ENCODE peak calls at places on chromosomes 4 and X, in eight cellular contexts. S is thoracic aorta; G is body of pancreas; J is CD8-positive, alpha-beta memory T cell; B is stomach; M is heart right ventricle; R is astrocyte; U is right atrium auricular region. H is an unnamed sample.

GRCh38 chr4:54475546-54475945 is 182.2 kb upstream of the KIT start:
- DNase-seq in J (no peak), S (no peak), G (no peak), U (no peak), B (no peak), R (no peak), M (no peak), H (no peak)

GRCh38 chr4:93469560-93469959 is 359.0 kb upstream of the ATOH1 start:
- DNase-seq in J (no peak), S (no peak), R (no peak), B (no peak), G (no peak), U (no peak), M (no peak), H (no peak)

GRCh38 chr4:128519163-128519810 is 231.7 kb upstream of the PGRMC2 start:
- DNase-seq in B (no peak), M (peak; percentile 56), S (no peak), G (no peak), U (no peak), R (peak; percentile 61), J (no peak), H (no peak)

GRCh38 chrX:74420194-74421035 is 878 bp upstream of the SLC16A2 start:
- DNase-seq in U (peak; percentile 72), R (peak; percentile 54), S (peak; percentile 4), G (peak; percentile 63), M (peak; percentile 77), B (peak; percentile 64), J (peak; percentile 38), H (peak; percentile 85)

GRCh38 chrX:93420635-93421034 is 252.7 kb downstream of the NAP1L3 start:
- DNase-seq in R (no peak), M (no peak), G (no peak), U (no peak), J (no peak), B (no peak), S (no peak), H (no peak)

GRCh38 chrX:139647597-139647996 is 60.4 kb downstream of the MCF2 start:
- DNase-seq in R (no peak), G (no peak), S (no peak), B (no peak), M (no peak), J (no peak), U (no peak), H (no peak)

GRCh38 chrX:110395877-110396276 is 37.2 kb downstream of the RTL9 start:
- DNase-seq in S (no peak), B (no peak), R (no peak), M (no peak), G (no peak), U (no peak), J (no peak), H (no peak)

GRCh38 chrX:44157293-44157692 is 184.1 kb upstream of the NDP start:
- DNase-seq in J (no peak), S (no peak), G (no peak), U (no peak), B (no peak), M (no peak), R (no peak), H (no peak)

GRCh38 chr4:82939414-82939813 is 38.9 kb downstream of the THAP9 start:
- DNase-seq in G (no peak), M (no peak), U (no peak), S (no peak), J (no peak), R (no peak), B (no peak), H (no peak)

GRCh38 chr4:165597581-165598480 is 219.0 kb downstream of the CPE start:
- DNase-seq in M (no peak), B (no peak), G (no peak), R (no peak), U (no peak), J (no peak), S (no peak), H (no peak)

GRCh38 chr4:152257601-152258066 is 278.3 kb downstream of the FBXW7 start:
- DNase-seq in R (peak; percentile 57), B (no peak), M (no peak), U (no peak), G (no peak), S (no peak), J (no peak), H (no peak)

GRCh38 chr4:112410364-112410763 is 105.6 kb downstream of the NEUROG2 start:
- DNase-seq in M (no peak), S (no peak), U (no peak), B (no peak), R (no peak), J (no peak), G (no peak), H (no peak)

GRCh38 chr4:151455212-151455611 is 46.2 kb downstream of the FHIP1A start:
- DNase-seq in J (no peak), S (no peak), U (no peak), G (no peak), M (no peak), R (no peak), B (no peak), H (peak; percentile 5)

GRCh38 chrX:30561191-30561590 is 16.4 kb downstream of the TASL start:
- DNase-seq in G (no peak), S (no peak), U (no peak), J (no peak), R (no peak), B (no peak), M (peak; percentile 16), H (no peak)

GRCh38 chr4:8117278-8117682 is 41.3 kb downstream of the ABLIM2 start:
- DNase-seq in R (no peak), U (no peak), S (no peak), B (peak; percentile 41), M (peak; percentile 59), G (peak; percentile 73), J (no peak), H (peak; percentile 90)

GRCh38 chr4:24705016-24705753 is 90.2 kb upstream of the SOD3 start:
- DNase-seq in J (no peak), S (no peak), G (no peak), R (no peak), B (no peak), M (no peak), U (no peak), H (no peak)

GRCh38 chr4:123672987-123673386 is 276.4 kb downstream of the SPRY1 start:
- DNase-seq in R (peak; percentile 74), J (no peak), M (no peak), U (no peak), B (no peak), G (no peak), S (no peak), H (no peak)

GRCh38 chr4:152352645-152353116 is 183.2 kb downstream of the FBXW7 start:
- DNase-seq in U (peak; percentile 62), J (peak; percentile 42), S (no peak), R (peak; percentile 99), G (peak; percentile 20), B (no peak), M (peak; percentile 23), H (peak; percentile 2)

DNA sequence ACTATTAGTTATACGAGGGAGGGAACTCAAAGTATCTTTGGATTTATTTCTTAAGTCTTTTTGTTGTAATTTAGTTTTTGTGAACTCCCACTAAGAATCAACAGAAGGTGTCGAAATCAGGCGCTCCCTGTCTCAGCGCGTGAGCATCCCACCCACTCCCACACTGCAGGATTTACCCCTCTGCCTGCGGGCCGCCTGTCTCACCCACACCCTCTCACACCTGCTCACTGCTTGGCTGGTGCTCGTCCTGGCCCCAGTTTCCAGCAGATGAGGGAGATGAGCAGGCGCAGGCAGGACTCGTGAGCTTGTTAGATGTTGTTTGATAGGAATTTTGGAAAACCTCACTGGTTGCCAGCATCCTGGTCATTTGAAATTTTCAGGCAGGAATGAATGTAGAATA is 20.8 kb upstream of the HGFAC start:
- DNase-seq in J (no peak), S (no peak), B (no peak), R (no peak), G (no peak), M (no peak), U (no peak), H (no peak)
- H3K36me3 ChIP-seq in J (no peaks in the 10 kb centered on the region), S (peaks cover 14% of the 10 kb centered on the region), B (peaks cover 91% of the 10 kb centered on the region), R (no peaks in the 10 kb centered on the region), G (no peaks in the 10 kb centered on the region), M (no peaks in the 10 kb centered on the region), U (peaks cover 35% of the 10 kb centered on the region), H (no peaks in the 10 kb centered on the region)

GRCh38 chr4:75777589-75777988 is 53.2 kb downstream of the USO1 start:
- DNase-seq in G (no peak), U (no peak), M (no peak), B (no peak), R (no peak), J (no peak), S (no peak), H (no peak)

GRCh38 chr4:75769044-75769443 is 44.7 kb downstream of the USO1 start:
- DNase-seq in G (no peak), M (no peak), J (no peak), B (no peak), S (no peak), R (peak; percentile 38), U (no peak), H (no peak)

DNA sequence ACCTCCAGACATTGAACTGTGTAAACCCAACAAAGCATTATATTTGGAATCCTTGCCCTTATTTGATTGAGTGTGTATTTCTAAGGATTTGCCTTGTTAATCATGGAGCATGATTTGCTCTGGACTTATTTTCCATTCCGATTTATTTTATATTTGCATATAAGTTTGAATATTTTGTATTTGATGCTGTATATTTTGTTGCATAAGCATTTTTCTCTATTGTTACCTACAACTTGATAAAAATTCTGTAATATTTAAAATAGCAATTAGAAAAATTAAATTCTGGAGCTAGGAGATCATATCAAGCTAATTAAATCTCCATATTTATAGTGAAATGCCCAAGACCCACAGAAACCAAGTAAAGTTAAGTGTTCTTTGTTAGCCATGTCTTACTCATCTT is 47.2 kb downstream of the USO1 start:
- DNase-seq in U (no peak), M (no peak), G (no peak), J (no peak), B (no peak), S (no peak), R (no peak), H (no peak)
- H3K36me3 ChIP-seq in U (peaks cover 57% of the 10 kb centered on the region), M (peaks cover 3% of the 10 kb centered on the region), G (peaks cover 33% of the 10 kb centered on the region), J (peaks cover 26% of the 10 kb centered on the region), B (peaks cover 76% of the 10 kb centered on the region), S (peaks cover 23% of the 10 kb centered on the region), R (peaks cover 42% of the 10 kb centered on the region), H (peaks cover 24% of the 10 kb centered on the region)

DNA sequence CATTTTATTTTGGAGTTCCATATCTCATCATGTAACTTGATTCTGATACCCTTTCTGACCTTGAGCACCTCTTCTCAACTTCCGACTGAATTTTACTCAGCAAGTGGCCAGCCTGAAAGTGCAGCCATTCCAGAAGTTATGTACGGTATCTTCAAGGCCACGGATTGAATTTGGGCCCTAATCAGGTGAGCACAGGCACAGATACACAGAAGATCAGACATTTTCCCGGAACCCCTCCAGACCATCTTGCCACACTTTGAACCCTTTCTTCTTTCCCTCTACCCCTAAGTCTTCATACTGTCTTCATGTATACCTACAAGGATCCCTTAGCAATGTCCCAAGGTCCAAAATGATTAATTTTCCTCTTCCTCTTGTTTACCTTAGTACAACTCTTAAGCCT is 108.2 kb downstream of the FNIP2 start:
- DNase-seq in G (no peak), U (no peak), S (no peak), M (no peak), B (no peak), J (no peak), R (no peak), H (no peak)
- H3K36me3 ChIP-seq in G (no peaks in the 10 kb centered on the region), U (peaks cover 51% of the 10 kb centered on the region), S (peaks cover 7% of the 10 kb centered on the region), M (no peaks in the 10 kb centered on the region), B (peaks cover 46% of the 10 kb centered on the region), J (no peaks in the 10 kb centered on the region), R (no peaks in the 10 kb centered on the region), H (no peaks in the 10 kb centered on the region)

DNA sequence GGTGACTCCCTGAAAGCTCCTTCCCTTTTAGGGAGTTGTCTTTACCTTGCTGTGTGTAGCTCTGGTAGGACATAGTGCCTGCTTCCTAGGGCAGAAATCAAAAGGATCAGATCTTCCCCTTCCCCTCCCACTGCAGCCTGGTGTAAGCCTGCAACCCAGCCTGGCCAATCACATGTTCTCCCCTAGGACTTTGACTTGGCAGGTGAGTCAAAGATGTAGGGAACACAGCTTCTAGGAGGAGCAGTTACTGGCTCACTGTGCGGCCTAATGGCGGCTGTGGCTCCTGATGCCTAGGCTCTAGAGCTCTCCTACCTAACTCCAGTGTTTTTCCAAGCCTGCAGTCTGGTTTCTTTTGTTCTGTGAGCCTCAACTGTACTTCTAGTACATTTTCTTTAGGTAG is 103.9 kb downstream of the AASDH start:
- DNase-seq in J (no peak), M (no peak), U (no peak), R (no peak), B (no peak), G (no peak), S (no peak), H (no peak)
- H3K36me3 ChIP-seq in J (no peaks in the 10 kb centered on the region), M (no peaks in the 10 kb centered on the region), U (no peaks in the 10 kb centered on the region), R (no peaks in the 10 kb centered on the region), B (no peaks in the 10 kb centered on the region), G (no peaks in the 10 kb centered on the region), S (no peaks in the 10 kb centered on the region), H (no peaks in the 10 kb centered on the region)